ENCODE peak calls at places on chromosomes 4 and X, in eight cellular contexts. Y is PC-9, N is fibroblast of lung, M is WTC11, K is IMR-90, J is nephron progenitor cell, V is A549, R is breast epithelium. B is an unnamed sample.

GRCh38 chr4:155143512-155143911 is 64.9 kb upstream of the NPY2R start:
- DNase-seq in K (no peak), Y (no peak), J (no peak), N (no peak), R (no peak), M (no peak), V (no peak), B (no peak)

GRCh38 chr4:18675586-18675985 is 654.0 kb upstream of the LCORL start:
- DNase-seq in R (no peak), K (no peak), J (no peak), M (no peak), V (no peak), Y (no peak), N (no peak), B (no peak)

GRCh38 chr4:20890752-20891151 is 190.5 kb downstream of the PACRGL start:
- DNase-seq in M (no peak), Y (no peak), K (no peak), R (no peak), N (no peak), J (no peak), V (no peak), B (no peak)

GRCh38 chrX:12974217-12974796 is 603 bp upstream of the TMSB4X start:
- DNase-seq in J (peak), V (peak), M (peak), K (peak), Y (peak), N (peak), R (no peak), B (no peak)

GRCh38 chrX:63058204-63058603 is 292.9 kb downstream of the SPIN4 start:
- DNase-seq in V (no peak), N (no peak), M (no peak), K (no peak), Y (no peak), J (no peak), R (no peak), B (no peak)

GRCh38 chr4:183349673-183350072 is 27.4 kb upstream of the CLDN24 start:
- DNase-seq in N (peak), Y (no peak), M (no peak), J (no peak), K (peak), V (no peak), R (no peak), B (no peak)

GRCh38 chr4:40288547-40288946 is 46.6 kb upstream of the CHRNA9 start:
- DNase-seq in R (no peak), K (no peak), N (no peak), J (no peak), V (no peak), M (no peak), Y (no peak), B (no peak)

GRCh38 chrX:10783451-10783995 is 163.1 kb upstream of the MID1 start:
- DNase-seq in K (no peak), Y (no peak), J (no peak), N (peak), R (no peak), M (no peak), V (no peak), B (no peak)

GRCh38 chr4:80767944-80768343 is 262.6 kb upstream of the BMP3 start:
- DNase-seq in V (no peak), R (no peak), Y (no peak), N (no peak), J (no peak), K (peak), M (no peak), B (no peak)

GRCh38 chr4:3270141-3270611 is 21.2 kb downstream of the MSANTD1 start:
- DNase-seq in Y (no peak), K (no peak), R (no peak), N (no peak), J (no peak), V (no peak), M (no peak), B (no peak)

GRCh38 chr4:156977435-156978160 is 6.0 kb upstream of the PDGFC start:
- DNase-seq in K (peak), Y (no peak), N (peak), J (no peak), M (no peak), R (no peak), V (no peak), B (no peak)

GRCh38 chr4:98242538-98242937 is 18.6 kb upstream of the RAP1GDS1 start:
- DNase-seq in K (no peak), N (no peak), V (no peak), Y (peak), R (no peak), J (no peak), M (no peak), B (no peak)

GRCh38 chr4:163556169-163556568 is 61.7 kb downstream of the TMA16 start:
- DNase-seq in K (peak), R (no peak), Y (no peak), N (peak), M (no peak), J (no peak), V (no peak), B (no peak)

GRCh38 chr4:158131037-158131436 is 41.8 kb downstream of the GASK1B start:
- DNase-seq in Y (no peak), V (no peak), J (no peak), N (peak), R (no peak), K (no peak), M (no peak), B (no peak)

GRCh38 chr4:1296324-1297022 is 6.8 kb downstream of the MAEA start:
- DNase-seq in V (no peak), N (no peak), K (no peak), M (no peak), Y (no peak), J (no peak), R (no peak), B (no peak)

GRCh38 chr4:108774809-108775530 is 12.1 kb upstream of the ETNPPL start:
- DNase-seq in Y (no peak), V (no peak), N (no peak), K (no peak), M (no peak), R (no peak), J (no peak), B (no peak)

GRCh38 chrX:150506486-150506885 is 61.9 kb upstream of the MTM1 start:
- DNase-seq in Y (no peak), M (no peak), N (no peak), K (no peak), V (no peak), R (no peak), J (no peak), B (no peak)

GRCh38 chrX:150506020-150506419 is 62.4 kb upstream of the MTM1 start:
- DNase-seq in Y (no peak), J (no peak), R (no peak), M (no peak), K (no peak), V (no peak), N (no peak), B (no peak)

GRCh38 chrX:150502979-150503897 is 65.2 kb upstream of the MTM1 start:
- DNase-seq in K (no peak), N (no peak), R (no peak), J (no peak), V (no peak), Y (no peak), M (no peak), B (peak)

GRCh38 chrX:150503898-150504219 is 64.6 kb upstream of the MTM1 start:
- DNase-seq in V (peak), J (no peak), K (no peak), M (no peak), Y (no peak), N (no peak), R (no peak), B (no peak)

GRCh38 chrX:150504399-150505186 is 63.8 kb upstream of the MTM1 start:
- DNase-seq in N (no peak), K (peak), V (no peak), Y (no peak), M (no peak), R (no peak), J (no peak), B (no peak)
- TF ChIP-seq CTCF in N (no peak), K (no peak), V (no peak), Y (no peak), M (no peak), R (no peak), J (no peak), B (no peak)

GRCh38 chr4:111136438-111136837 is 513.6 kb upstream of the PITX2 start:
- DNase-seq in K (peak), Y (no peak), R (no peak), M (no peak), V (no peak), J (no peak), N (no peak), B (no peak)
- TF ChIP-seq CTCF in K (peak), Y (no peak), R (no peak), M (no peak), V (no peak), J (no peak), N (peak), B (peak)

DNA sequence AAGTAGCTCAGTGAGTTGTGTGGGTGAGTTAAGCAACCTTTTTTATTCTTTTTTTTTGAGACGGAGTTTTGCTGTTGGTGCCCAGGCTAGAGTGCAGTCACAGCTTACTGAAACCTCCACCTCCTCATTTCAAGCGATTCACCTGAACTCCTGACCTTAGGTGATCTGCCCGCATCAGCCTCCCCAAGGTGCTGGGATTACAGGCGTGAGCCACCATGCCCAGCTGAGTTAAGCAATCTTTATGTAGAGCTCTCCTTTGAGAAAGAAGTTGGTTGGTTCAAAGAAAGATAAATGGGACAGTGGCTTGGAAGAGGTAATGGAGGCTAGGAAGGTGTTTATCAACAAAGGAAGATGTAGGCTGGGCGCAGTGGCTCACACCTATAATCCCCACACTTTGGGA is 3.2 kb downstream of the MSMO1 start:
- DNase-seq in N (no peak), M (no peak), R (no peak), K (no peak), J (no peak), V (no peak), Y (no peak), B (no peak)
- TF ChIP-seq CTCF in N (no peak), M (no peak), R (no peak), K (no peak), J (no peak), V (no peak), Y (no peak), B (no peak)

GRCh38 chr4:147724468-147725201 is 7.3 kb upstream of the ARHGAP10 start:
- DNase-seq in V (no peak), K (no peak), Y (no peak), M (no peak), R (no peak), N (no peak), J (no peak), B (no peak)
- TF ChIP-seq CTCF in V (no peak), K (no peak), Y (no peak), M (no peak), R (no peak), N (no peak), J (no peak), B (no peak)

GRCh38 chr4:118280501-118281218 is 72.1 kb downstream of the PRSS12 start:
- DNase-seq in M (peak), R (no peak), Y (peak), J (peak), K (peak), V (peak), N (peak), B (no peak)
- TF ChIP-seq CTCF in M (no peak), R (peak), Y (peak), J (peak), K (peak), V (peak), N (peak), B (peak)

GRCh38 chrX:15973299-15973698 is 118.7 kb upstream of the AP1S2 start:
- DNase-seq in Y (no peak), V (peak), R (no peak), N (peak), M (peak), J (no peak), K (peak), B (no peak)
- TF ChIP-seq CTCF in Y (peak), V (no peak), R (no peak), N (no peak), M (no peak), J (peak), K (peak), B (peak)

GRCh38 chr4:6869944-6870343 is 39.7 kb upstream of the TBC1D14 start:
- DNase-seq in R (no peak), N (no peak), V (no peak), M (no peak), K (no peak), J (no peak), Y (no peak), B (no peak)

GRCh38 chr4:6876440-6876839 is 33.2 kb upstream of the TBC1D14 start:
- DNase-seq in N (no peak), K (peak), Y (no peak), J (no peak), R (no peak), M (no peak), V (no peak), B (no peak)

GRCh38 chr4:6873792-6874461 is 35.7 kb upstream of the TBC1D14 start:
- DNase-seq in Y (no peak), V (peak), N (peak), K (peak), R (peak), M (peak), J (peak), B (no peak)

GRCh38 chr4:6875431-6875831 is 34.2 kb upstream of the TBC1D14 start:
- DNase-seq in K (no peak), R (no peak), N (no peak), V (no peak), Y (peak), M (no peak), J (no peak), B (no peak)

DNA sequence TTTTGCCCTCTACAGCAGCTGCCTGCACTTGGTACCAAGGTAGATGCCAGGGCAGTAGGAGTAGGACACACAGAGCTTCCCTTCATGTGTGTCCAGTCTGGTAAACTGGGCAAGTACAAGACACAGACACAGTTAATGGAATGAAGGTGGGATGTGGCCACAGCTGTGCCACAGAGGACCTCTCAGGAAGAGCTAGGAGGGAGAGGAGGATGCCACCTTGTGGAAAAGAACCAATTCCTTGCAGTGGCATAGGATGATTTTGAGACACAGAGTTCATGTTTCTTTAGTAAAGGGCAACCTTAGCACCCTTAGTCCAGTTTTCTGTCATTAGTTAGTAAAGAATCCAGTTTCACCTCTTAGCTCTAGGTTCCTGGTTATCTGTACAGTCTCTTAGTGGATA is 36.3 kb upstream of the TBC1D14 start:
- DNase-seq in Y (no peak), R (no peak), K (no peak), J (no peak), V (peak), M (no peak), N (peak), B (no peak)
- TF ChIP-seq CTCF in Y (no peak), R (no peak), K (no peak), J (no peak), V (no peak), M (no peak), N (no peak), B (no peak)

DNA sequence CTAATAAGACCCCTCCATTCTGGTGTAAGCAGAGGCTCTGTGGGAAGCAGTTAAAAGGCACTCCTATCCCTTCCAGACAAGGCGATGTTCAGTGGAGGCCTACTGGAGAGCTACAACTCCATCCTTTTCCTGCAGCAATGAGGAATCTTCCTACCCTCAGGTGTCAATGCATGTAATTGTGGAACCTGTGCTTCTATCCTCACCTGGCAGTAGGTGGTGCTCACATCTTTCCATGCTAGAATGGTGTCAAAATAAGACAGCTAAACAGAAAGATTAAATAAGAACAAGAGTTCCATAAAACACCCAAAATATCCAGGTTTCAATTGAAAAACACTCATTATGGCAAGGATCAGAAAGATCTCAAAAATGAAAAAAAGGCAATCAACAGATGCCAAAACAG is 224.6 kb downstream of the IL15 start:
- DNase-seq in V (no peak), R (no peak), Y (no peak), N (no peak), M (no peak), J (no peak), K (no peak), B (no peak)
- TF ChIP-seq CTCF in V (no peak), R (no peak), Y (peak), N (no peak), M (no peak), J (no peak), K (no peak), B (no peak)

DNA sequence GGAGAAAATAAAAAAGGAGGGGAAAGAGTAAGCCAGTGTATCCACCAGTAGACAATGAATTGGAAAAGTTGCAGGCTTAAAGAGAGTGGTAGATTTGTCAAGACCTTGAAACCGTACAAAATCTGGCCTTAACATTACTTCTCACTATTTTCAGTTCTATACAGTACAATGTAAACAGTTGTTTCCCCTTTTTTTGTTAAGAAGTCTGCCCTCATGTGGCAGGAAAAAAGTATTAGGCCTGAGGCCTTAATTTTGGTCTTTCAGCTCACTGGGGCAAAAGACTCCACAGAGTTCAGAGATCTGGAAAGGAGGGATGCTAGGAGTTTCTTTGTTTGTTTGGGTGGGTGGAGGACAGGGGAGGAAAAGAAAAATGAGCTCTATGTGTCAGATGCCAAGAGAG is 92.8 kb upstream of the CCDC160 start:
- DNase-seq in Y (no peak), J (no peak), M (no peak), V (peak), N (peak), K (peak), R (no peak), B (no peak)
- TF ChIP-seq CTCF in Y (peak), J (peak), M (no peak), V (no peak), N (peak), K (peak), R (no peak), B (peak)